ENCODE peak calls at places on chromosomes 11 and 22, in four cellular contexts. One of them, this sample, is unnamed.

GRCh38 chr11:132231656-132232173 is 861.3 kb downstream of the NTM start:
- DNase-seq in dorsolateral prefrontal cortex: no peak
- DNase-seq in Caco-2: no peak
- DNase-seq in cardiac fibroblast: no peak
- DNase-seq in this sample: no peak

GRCh38 chr11:117144477-117145392 is 648 bp downstream of the PAFAH1B2 start:
- DNase-seq in dorsolateral prefrontal cortex: peak; percentile 34
- DNase-seq in Caco-2: peak; percentile 44
- DNase-seq in cardiac fibroblast: peak; percentile 78
- DNase-seq in this sample: peak; percentile 27

GRCh38 chr11:82927264-82927880 is 25.8 kb downstream of the DDIAS start:
- DNase-seq in dorsolateral prefrontal cortex: no peak
- DNase-seq in Caco-2: peak; percentile 67
- DNase-seq in cardiac fibroblast: peak; percentile 68
- DNase-seq in this sample: no peak

GRCh38 chr22:42313804-42314581 is 43.5 kb upstream of the TCF20 start:
- DNase-seq in dorsolateral prefrontal cortex: peak; percentile 61
- DNase-seq in Caco-2: peak; percentile 94
- DNase-seq in cardiac fibroblast: peak; percentile 47
- DNase-seq in this sample: peak; percentile 73

GRCh38 chr11:94958118-94958517 is 15.2 kb downstream of the CWC15 start:
- DNase-seq in dorsolateral prefrontal cortex: no peak
- DNase-seq in Caco-2: no peak
- DNase-seq in cardiac fibroblast: peak; percentile 27
- DNase-seq in this sample: no peak

GRCh38 chr11:69640995-69641581 is at the start of gene CCND1:
- DNase-seq in dorsolateral prefrontal cortex: no peak
- DNase-seq in Caco-2: peak; percentile 96
- DNase-seq in cardiac fibroblast: peak; percentile 93
- DNase-seq in this sample: peak; percentile 53

GRCh38 chr11:116415095-116415494 is 357.7 kb downstream of the BUD13 start:
- DNase-seq in dorsolateral prefrontal cortex: no peak
- DNase-seq in Caco-2: no peak
- DNase-seq in cardiac fibroblast: no peak
- DNase-seq in this sample: no peak

GRCh38 chr11:10452211-10452767 is 2.8 kb upstream of the AMPD3 start:
- DNase-seq in dorsolateral prefrontal cortex: no peak
- DNase-seq in Caco-2: no peak
- DNase-seq in cardiac fibroblast: no peak
- DNase-seq in this sample: no peak

GRCh38 chr11:35146074-35146521 is 7.1 kb downstream of the CD44 start:
- DNase-seq in dorsolateral prefrontal cortex: no peak
- DNase-seq in Caco-2: no peak
- DNase-seq in cardiac fibroblast: no peak
- DNase-seq in this sample: no peak

GRCh38 chr22:24376606-24377005 is 50.8 kb upstream of the ADORA2A start:
- DNase-seq in dorsolateral prefrontal cortex: no peak
- DNase-seq in Caco-2: no peak
- DNase-seq in cardiac fibroblast: no peak
- DNase-seq in this sample: no peak

GRCh38 chr11:130211144-130211543 is 51.6 kb downstream of the ST14 start:
- DNase-seq in dorsolateral prefrontal cortex: no peak
- DNase-seq in Caco-2: no peak
- DNase-seq in cardiac fibroblast: no peak
- DNase-seq in this sample: no peak

GRCh38 chr11:124402326-124402922 is 3.6 kb upstream of the OR8B3 start:
- DNase-seq in dorsolateral prefrontal cortex: peak; percentile 73
- DNase-seq in Caco-2: peak; percentile 90
- DNase-seq in cardiac fibroblast: peak; percentile 90
- DNase-seq in this sample: peak; percentile 59

GRCh38 chr11:1493650-1494244 is 7.2 kb upstream of the MOB2 start:
- DNase-seq in dorsolateral prefrontal cortex: no peak
- DNase-seq in Caco-2: no peak
- DNase-seq in cardiac fibroblast: no peak
- DNase-seq in this sample: no peak

GRCh38 chr11:19268901-19269300 is 28.2 kb upstream of the E2F8 start:
- DNase-seq in dorsolateral prefrontal cortex: no peak
- DNase-seq in Caco-2: no peak
- DNase-seq in cardiac fibroblast: no peak
- DNase-seq in this sample: no peak

GRCh38 chr11:2537896-2538855 is 93.4 kb downstream of the KCNQ1 start:
- DNase-seq in dorsolateral prefrontal cortex: no peak
- DNase-seq in Caco-2: no peak
- DNase-seq in cardiac fibroblast: no peak
- DNase-seq in this sample: no peak

GRCh38 chr11:46279393-46280099 is 2.1 kb downstream of the CREB3L1 start:
- DNase-seq in dorsolateral prefrontal cortex: peak; percentile 64
- DNase-seq in Caco-2: no peak
- DNase-seq in cardiac fibroblast: peak; percentile 84
- DNase-seq in this sample: no peak

GRCh38 chr11:82867495-82868082 is 32.6 kb downstream of the PRCP start:
- DNase-seq in dorsolateral prefrontal cortex: no peak
- DNase-seq in Caco-2: peak; percentile 89
- DNase-seq in cardiac fibroblast: peak; percentile 88
- DNase-seq in this sample: peak; percentile 78

GRCh38 chr11:34938621-34939020 is 22.2 kb downstream of the PDHX start:
- DNase-seq in dorsolateral prefrontal cortex: no peak
- DNase-seq in Caco-2: no peak
- DNase-seq in cardiac fibroblast: no peak
- DNase-seq in this sample: no peak

GRCh38 chr11:14075679-14076078 is 113.2 kb downstream of the SPON1 start:
- DNase-seq in dorsolateral prefrontal cortex: no peak
- DNase-seq in Caco-2: no peak
- DNase-seq in cardiac fibroblast: no peak
- DNase-seq in this sample: peak; percentile 34

GRCh38 chr11:12800032-12800671 is 125.9 kb downstream of the TEAD1 start:
- DNase-seq in dorsolateral prefrontal cortex: no peak
- DNase-seq in Caco-2: peak; percentile 82
- DNase-seq in cardiac fibroblast: peak; percentile 42
- DNase-seq in this sample: peak; percentile 82

GRCh38 chr11:79466411-79466810 is 25.6 kb upstream of the TENM4 start:
- DNase-seq in dorsolateral prefrontal cortex: no peak
- DNase-seq in Caco-2: no peak
- DNase-seq in cardiac fibroblast: peak; percentile 17
- DNase-seq in this sample: no peak

GRCh38 chr11:78688460-78688859 is 113.8 kb upstream of the NARS2 start:
- DNase-seq in dorsolateral prefrontal cortex: no peak
- DNase-seq in Caco-2: peak; percentile 36
- DNase-seq in cardiac fibroblast: no peak
- DNase-seq in this sample: no peak

GRCh38 chr11:45654242-45654641 is 11.2 kb downstream of the CHST1 start:
- DNase-seq in dorsolateral prefrontal cortex: peak; percentile 58
- DNase-seq in Caco-2: no peak
- DNase-seq in cardiac fibroblast: no peak
- DNase-seq in this sample: peak; percentile 50

GRCh38 chr11:5596611-5597201 is at the start of gene TRIM6:
- DNase-seq in dorsolateral prefrontal cortex: no peak
- DNase-seq in Caco-2: peak; percentile 34
- DNase-seq in cardiac fibroblast: peak; percentile 46
- DNase-seq in this sample: no peak

GRCh38 chr11:102214623-102215022 is 102.7 kb upstream of the BIRC3 start:
- DNase-seq in dorsolateral prefrontal cortex: no peak
- DNase-seq in Caco-2: no peak
- DNase-seq in cardiac fibroblast: peak; percentile 15
- DNase-seq in this sample: no peak

GRCh38 chr11:6655790-6656580 is at the start of gene DCHS1:
- DNase-seq in dorsolateral prefrontal cortex: no peak
- DNase-seq in Caco-2: peak; percentile 28
- DNase-seq in cardiac fibroblast: no peak
- DNase-seq in this sample: peak; percentile 33
- H3K4me3 ChIP-seq in dorsolateral prefrontal cortex: peak within 1 kb of the TSS; percentile 59
- H3K4me3 ChIP-seq in Caco-2: peak within 1 kb of the TSS; percentile 34
- H3K4me3 ChIP-seq in cardiac fibroblast: peak within 1 kb of the TSS; percentile 22
- H3K4me3 ChIP-seq in this sample: peak within 1 kb of the TSS; percentile 66

DNA sequence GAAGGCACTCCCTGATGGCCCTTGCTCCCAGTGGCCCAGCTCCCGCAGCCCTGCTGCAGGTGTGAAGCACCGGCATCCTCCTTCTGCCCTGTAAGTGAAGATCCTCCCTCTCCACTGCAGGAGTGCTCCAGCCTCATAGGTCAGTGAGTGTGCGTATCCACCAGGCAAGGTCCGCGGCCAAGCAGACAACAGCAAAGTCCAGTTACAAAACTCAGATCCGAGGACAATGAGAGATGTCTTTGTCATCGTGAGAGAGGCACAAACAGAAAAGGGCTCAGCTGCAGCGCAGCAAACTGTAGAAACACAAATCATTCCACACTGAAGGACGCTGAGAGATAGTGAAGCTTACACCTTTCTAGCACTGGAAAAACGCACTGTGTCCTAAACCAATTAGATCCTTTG is 46.1 kb downstream of the MYH9 start:
- DNase-seq in dorsolateral prefrontal cortex: peak; percentile 56
- DNase-seq in Caco-2: no peak
- DNase-seq in cardiac fibroblast: no peak
- DNase-seq in this sample: no peak
- H3K4me3 ChIP-seq in dorsolateral prefrontal cortex: no peak overlapping the region
- H3K4me3 ChIP-seq in Caco-2: no peak overlapping the region
- H3K4me3 ChIP-seq in cardiac fibroblast: no peak overlapping the region
- H3K4me3 ChIP-seq in this sample: no peak overlapping the region

GRCh38 chr22:49415219-49415951 is 412.3 kb downstream of the BRD1 start:
- DNase-seq in dorsolateral prefrontal cortex: no peak
- DNase-seq in Caco-2: no peak
- DNase-seq in cardiac fibroblast: no peak
- DNase-seq in this sample: no peak

GRCh38 chr22:49418943-49419342 is 408.7 kb downstream of the BRD1 start:
- DNase-seq in dorsolateral prefrontal cortex: no peak
- DNase-seq in Caco-2: no peak
- DNase-seq in cardiac fibroblast: no peak
- DNase-seq in this sample: no peak

GRCh38 chr22:49418341-49418894 is 409.3 kb downstream of the BRD1 start:
- DNase-seq in dorsolateral prefrontal cortex: no peak
- DNase-seq in Caco-2: no peak
- DNase-seq in cardiac fibroblast: no peak
- DNase-seq in this sample: no peak

GRCh38 chr22:49417833-49418232 is 409.8 kb downstream of the BRD1 start:
- DNase-seq in dorsolateral prefrontal cortex: no peak
- DNase-seq in Caco-2: no peak
- DNase-seq in cardiac fibroblast: no peak
- DNase-seq in this sample: no peak

GRCh38 chr22:49417326-49417725 is 410.3 kb downstream of the BRD1 start:
- DNase-seq in dorsolateral prefrontal cortex: no peak
- DNase-seq in Caco-2: no peak
- DNase-seq in cardiac fibroblast: no peak
- DNase-seq in this sample: no peak
- H3K4me3 ChIP-seq in dorsolateral prefrontal cortex: no peak overlapping the region
- H3K4me3 ChIP-seq in Caco-2: no peak overlapping the region
- H3K4me3 ChIP-seq in cardiac fibroblast: no peak overlapping the region
- H3K4me3 ChIP-seq in this sample: no peak overlapping the region

GRCh38 chr11:128520206-128520885 is 67.0 kb downstream of the ETS1 start:
- DNase-seq in dorsolateral prefrontal cortex: no peak
- DNase-seq in Caco-2: no peak
- DNase-seq in cardiac fibroblast: no peak
- DNase-seq in this sample: no peak
- H3K4me3 ChIP-seq in dorsolateral prefrontal cortex: peak overlapping the region; percentile 81
- H3K4me3 ChIP-seq in Caco-2: no peak overlapping the region
- H3K4me3 ChIP-seq in cardiac fibroblast: peak overlapping the region; percentile 86
- H3K4me3 ChIP-seq in this sample: no peak overlapping the region

GRCh38 chr11:134762248-134763029 is 350.4 kb upstream of the B3GAT1 start:
- DNase-seq in dorsolateral prefrontal cortex: no peak
- DNase-seq in Caco-2: no peak
- DNase-seq in cardiac fibroblast: no peak
- DNase-seq in this sample: no peak
- H3K4me3 ChIP-seq in dorsolateral prefrontal cortex: peak overlapping the region; percentile 11
- H3K4me3 ChIP-seq in Caco-2: no peak overlapping the region
- H3K4me3 ChIP-seq in cardiac fibroblast: no peak overlapping the region
- H3K4me3 ChIP-seq in this sample: no peak overlapping the region

GRCh38 chr11:133530501-133530835 is 1.8 kb downstream of the OPCML start:
- DNase-seq in dorsolateral prefrontal cortex: no peak
- DNase-seq in Caco-2: no peak
- DNase-seq in cardiac fibroblast: no peak
- DNase-seq in this sample: no peak

GRCh38 chr11:133531971-133532651 is at the start of gene OPCML:
- DNase-seq in dorsolateral prefrontal cortex: peak; percentile 75
- DNase-seq in Caco-2: no peak
- DNase-seq in cardiac fibroblast: no peak
- DNase-seq in this sample: no peak

GRCh38 chr11:133536198-133536597 is 3.9 kb upstream of the OPCML start:
- DNase-seq in dorsolateral prefrontal cortex: no peak
- DNase-seq in Caco-2: no peak
- DNase-seq in cardiac fibroblast: no peak
- DNase-seq in this sample: no peak

GRCh38 chr11:133531450-133531849 is 851 bp downstream of the OPCML start:
- DNase-seq in dorsolateral prefrontal cortex: no peak
- DNase-seq in Caco-2: no peak
- DNase-seq in cardiac fibroblast: no peak
- DNase-seq in this sample: no peak

GRCh38 chr11:133533205-133533604 is 904 bp upstream of the OPCML start:
- DNase-seq in dorsolateral prefrontal cortex: no peak
- DNase-seq in Caco-2: no peak
- DNase-seq in cardiac fibroblast: no peak
- DNase-seq in this sample: no peak
- H3K4me3 ChIP-seq in dorsolateral prefrontal cortex: peak overlapping the region; percentile 57
- H3K4me3 ChIP-seq in Caco-2: no peak overlapping the region
- H3K4me3 ChIP-seq in cardiac fibroblast: no peak overlapping the region
- H3K4me3 ChIP-seq in this sample: no peak overlapping the region

GRCh38 chr22:39094717-39095389 is 2.2 kb upstream of the APOBEC3H start:
- DNase-seq in dorsolateral prefrontal cortex: no peak
- DNase-seq in Caco-2: no peak
- DNase-seq in cardiac fibroblast: no peak
- DNase-seq in this sample: no peak

GRCh38 chr22:39095971-39096370 is 1.1 kb upstream of the APOBEC3H start:
- DNase-seq in dorsolateral prefrontal cortex: no peak
- DNase-seq in Caco-2: no peak
- DNase-seq in cardiac fibroblast: no peak
- DNase-seq in this sample: no peak

GRCh38 chr22:39097098-39098020 is at the start of gene APOBEC3H:
- DNase-seq in dorsolateral prefrontal cortex: no peak
- DNase-seq in Caco-2: no peak
- DNase-seq in cardiac fibroblast: peak; percentile 9
- DNase-seq in this sample: no peak

GRCh38 chr22:39098576-39098975 is 1.5 kb downstream of the APOBEC3H start:
- DNase-seq in dorsolateral prefrontal cortex: no peak
- DNase-seq in Caco-2: no peak
- DNase-seq in cardiac fibroblast: no peak
- DNase-seq in this sample: no peak

GRCh38 chr22:39098026-39098425 is 982 bp downstream of the APOBEC3H start:
- DNase-seq in dorsolateral prefrontal cortex: no peak
- DNase-seq in Caco-2: no peak
- DNase-seq in cardiac fibroblast: no peak
- DNase-seq in this sample: no peak
- H3K4me3 ChIP-seq in dorsolateral prefrontal cortex: no peak overlapping the region
- H3K4me3 ChIP-seq in Caco-2: no peak overlapping the region
- H3K4me3 ChIP-seq in cardiac fibroblast: no peak overlapping the region
- H3K4me3 ChIP-seq in this sample: no peak overlapping the region